ENCODE peak calls at places on chromosomes 13 and 19, in four cellular contexts. One of them, this sample, is unnamed.
A peak's percentile ranks its signal among the peaks of the same experiment; 100 is the strongest.

GRCh38 chr19:29445246-29445645 is 80.5 kb upstream of the VSTM2B start:
- DNase-seq in lung: no peak
- DNase-seq in left ventricle myocardium inferior: no peak
- DNase-seq in psoas muscle: no peak
- DNase-seq in this sample: no peak

GRCh38 chr19:12789098-12789903 is 2.0 kb upstream of the JUNB start:
- DNase-seq in lung: no peak
- DNase-seq in left ventricle myocardium inferior: no peak
- DNase-seq in psoas muscle: no peak
- DNase-seq in this sample: no peak

GRCh38 chr19:2475018-2475701 is 767 bp upstream of the GADD45B start:
- DNase-seq in lung: peak; percentile 53
- DNase-seq in left ventricle myocardium inferior: peak; percentile 62
- DNase-seq in psoas muscle: peak; percentile 73
- DNase-seq in this sample: peak; percentile 81

GRCh38 chr13:108621421-108621820 is 8.0 kb upstream of the MYO16 start:
- DNase-seq in lung: no peak
- DNase-seq in left ventricle myocardium inferior: no peak
- DNase-seq in psoas muscle: no peak
- DNase-seq in this sample: no peak

GRCh38 chr13:95338905-95339304 is 37.7 kb upstream of the ABCC4 start:
- DNase-seq in lung: no peak
- DNase-seq in left ventricle myocardium inferior: no peak
- DNase-seq in psoas muscle: no peak
- DNase-seq in this sample: no peak

GRCh38 chr19:54670576-54671347 is 8.0 kb downstream of the LILRB4 start:
- DNase-seq in lung: no peak
- DNase-seq in left ventricle myocardium inferior: no peak
- DNase-seq in psoas muscle: no peak
- DNase-seq in this sample: no peak

GRCh38 chr19:11624064-11624463 is 26.8 kb downstream of the ZNF627 start:
- DNase-seq in lung: no peak
- DNase-seq in left ventricle myocardium inferior: no peak
- DNase-seq in psoas muscle: no peak
- DNase-seq in this sample: no peak

GRCh38 chr13:95641291-95641811 is 3.2 kb downstream of the DZIP1 start:
- DNase-seq in lung: no peak
- DNase-seq in left ventricle myocardium inferior: no peak
- DNase-seq in psoas muscle: no peak
- DNase-seq in this sample: no peak

GRCh38 chr19:47742636-47743035 is 2.7 kb upstream of the NOP53 start:
- DNase-seq in lung: no peak
- DNase-seq in left ventricle myocardium inferior: no peak
- DNase-seq in psoas muscle: no peak
- DNase-seq in this sample: no peak

GRCh38 chr13:95492044-95492801 is 60.3 kb upstream of the CLDN10 start:
- DNase-seq in lung: no peak
- DNase-seq in left ventricle myocardium inferior: no peak
- DNase-seq in psoas muscle: no peak
- DNase-seq in this sample: no peak

GRCh38 chr13:21338156-21338555 is 120.9 kb downstream of the ZDHHC20 start:
- DNase-seq in lung: no peak
- DNase-seq in left ventricle myocardium inferior: no peak
- DNase-seq in psoas muscle: no peak
- DNase-seq in this sample: no peak
- TF ChIP-seq CTCF in lung: no peak
- TF ChIP-seq CTCF in left ventricle myocardium inferior: no peak
- TF ChIP-seq CTCF in psoas muscle: no peak
- TF ChIP-seq CTCF in this sample: no peak

DNA sequence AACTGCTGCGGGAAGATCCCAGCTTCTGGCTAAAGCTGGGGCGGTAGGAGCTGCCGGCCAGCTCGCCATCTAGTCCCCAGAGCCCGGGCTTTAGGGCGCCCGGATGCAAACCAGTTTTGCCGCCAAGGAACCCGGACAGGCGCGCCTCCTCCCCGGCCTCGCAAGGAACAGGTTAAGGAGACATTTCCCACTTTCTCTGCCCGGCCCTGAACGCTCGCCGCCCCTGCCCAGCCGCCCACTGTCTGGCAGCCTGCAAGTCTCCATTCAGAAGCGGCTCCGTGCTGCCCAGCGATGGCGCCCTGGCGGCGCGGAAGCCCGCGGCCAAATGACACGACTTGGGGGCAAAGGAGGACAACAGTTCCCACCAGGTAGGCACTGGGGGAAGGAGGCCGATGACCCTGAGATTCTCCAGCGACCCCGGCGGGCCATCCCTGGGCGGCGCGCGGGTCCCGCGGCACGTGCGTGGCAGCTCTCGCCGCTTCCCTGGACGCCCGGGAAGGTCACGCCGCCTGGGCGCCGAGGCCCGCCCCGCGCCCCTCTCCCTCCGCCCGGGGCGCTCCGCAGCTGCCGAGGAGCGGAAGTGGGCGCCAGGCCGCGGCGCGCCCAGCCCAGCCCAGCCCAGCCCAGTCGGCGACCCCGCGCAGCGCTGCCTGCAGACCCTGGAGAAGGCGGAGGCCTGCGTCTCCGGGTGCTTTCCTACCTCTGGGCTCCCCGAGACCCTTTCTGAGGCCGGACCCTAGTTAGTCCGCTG is 42.2 kb upstream of the HNRNPA1L2 start:
- DNase-seq in lung: no peak
- DNase-seq in left ventricle myocardium inferior: peak; percentile 42
- DNase-seq in psoas muscle: peak; percentile 64
- DNase-seq in this sample: no peak
- H3K4me3 ChIP-seq in lung: no peak overlapping the region
- H3K4me3 ChIP-seq in left ventricle myocardium inferior: peak overlapping the region; percentile 83
- H3K4me3 ChIP-seq in psoas muscle: peak overlapping the region; percentile 75
- H3K4me3 ChIP-seq in this sample: peak overlapping the region; percentile 92

GRCh38 chr19:5097331-5097930 is 128.5 kb downstream of the KDM4B start:
- DNase-seq in lung: no peak
- DNase-seq in left ventricle myocardium inferior: no peak
- DNase-seq in psoas muscle: no peak
- DNase-seq in this sample: no peak

GRCh38 chr19:5097959-5098623 is 129.2 kb downstream of the KDM4B start:
- DNase-seq in lung: no peak
- DNase-seq in left ventricle myocardium inferior: no peak
- DNase-seq in psoas muscle: no peak
- DNase-seq in this sample: no peak

GRCh38 chr19:5094768-5095567 is 126.1 kb downstream of the KDM4B start:
- DNase-seq in lung: no peak
- DNase-seq in left ventricle myocardium inferior: no peak
- DNase-seq in psoas muscle: no peak
- DNase-seq in this sample: no peak

GRCh38 chr19:5095568-5095850 is 126.6 kb downstream of the KDM4B start:
- DNase-seq in lung: no peak
- DNase-seq in left ventricle myocardium inferior: no peak
- DNase-seq in psoas muscle: no peak
- DNase-seq in this sample: no peak

DNA sequence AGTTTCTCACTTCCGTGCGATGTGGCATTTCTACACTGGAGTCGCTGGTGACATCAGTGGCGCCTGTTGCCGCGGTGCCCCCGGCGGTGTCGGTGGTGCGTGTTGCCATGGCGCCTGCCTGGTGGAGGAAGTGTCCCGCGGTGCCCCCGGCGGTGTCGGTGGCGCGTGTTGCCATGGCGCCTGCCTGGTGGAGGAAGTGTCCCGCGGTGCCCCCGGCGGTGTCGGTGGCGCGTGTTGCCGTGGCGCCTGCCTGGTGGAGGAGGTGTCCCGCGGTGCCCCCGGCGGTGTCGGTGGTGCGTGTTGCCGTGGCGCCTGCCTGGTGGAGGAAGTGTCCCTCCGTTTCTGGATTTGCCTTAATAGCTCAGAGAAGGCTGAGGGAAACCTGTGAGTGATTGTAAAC is 127.6 kb downstream of the KDM4B start:
- DNase-seq in lung: no peak
- DNase-seq in left ventricle myocardium inferior: no peak
- DNase-seq in psoas muscle: no peak
- DNase-seq in this sample: no peak
- H3K4me1 ChIP-seq in lung: peaks cover 4% of the 10 kb centered on the region
- H3K4me1 ChIP-seq in left ventricle myocardium inferior: peaks cover 28% of the 10 kb centered on the region
- H3K4me1 ChIP-seq in psoas muscle: peaks cover 25% of the 10 kb centered on the region
- H3K4me1 ChIP-seq in this sample: no peaks in the 10 kb centered on the region

GRCh38 chr19:7970716-7971448 is 27.4 kb upstream of the TIMM44 start:
- DNase-seq in lung: no peak
- DNase-seq in left ventricle myocardium inferior: no peak
- DNase-seq in psoas muscle: peak; percentile 65
- DNase-seq in this sample: no peak
- TF ChIP-seq CTCF in lung: peak; percentile 19
- TF ChIP-seq CTCF in left ventricle myocardium inferior: peak; percentile 78
- TF ChIP-seq CTCF in psoas muscle: peak; percentile 60
- TF ChIP-seq CTCF in this sample: peak; percentile 13

This sample was measured in ascending aorta.